ENCODE peak calls at places on chromosomes 16 and 17, in ten cellular contexts. One of them, this sample, is unnamed.

GRCh38 chr16:57826706-57827625 is 24.7 kb upstream of the KIFC3 start:
- DNase-seq in Peyer's patch: peak
- DNase-seq in heart left ventricle: peak
- DNase-seq in AG04450: no peak
- DNase-seq in GM20000: no peak
- DNase-seq in cardiac fibroblast: no peak
- DNase-seq in lung: no peak
- DNase-seq in nephron progenitor cell: no peak
- DNase-seq in AG09319: no peak
- DNase-seq in stomach: no peak
- DNase-seq in this sample: peak

GRCh38 chr16:66130296-66130910 is 236.1 kb upstream of the CDH5 start:
- DNase-seq in nephron progenitor cell: no peak
- DNase-seq in Peyer's patch: no peak
- DNase-seq in cardiac fibroblast: peak
- DNase-seq in AG09319: peak
- DNase-seq in AG04450: peak
- DNase-seq in GM20000: no peak
- DNase-seq in heart left ventricle: no peak
- DNase-seq in stomach: no peak
- DNase-seq in lung: no peak
- DNase-seq in this sample: no peak

GRCh38 chr16:14629612-14629918 is 495 bp downstream of the PARN start:
- DNase-seq in GM20000: peak
- DNase-seq in cardiac fibroblast: peak
- DNase-seq in nephron progenitor cell: no peak
- DNase-seq in AG09319: no peak
- DNase-seq in lung: no peak
- DNase-seq in Peyer's patch: no peak
- DNase-seq in stomach: no peak
- DNase-seq in AG04450: no peak
- DNase-seq in heart left ventricle: peak
- DNase-seq in this sample: no peak

GRCh38 chr16:30121741-30122620 is 1.0 kb downstream of the MAPK3 start:
- DNase-seq in AG04450: no peak
- DNase-seq in Peyer's patch: peak
- DNase-seq in GM20000: no peak
- DNase-seq in AG09319: no peak
- DNase-seq in cardiac fibroblast: peak
- DNase-seq in nephron progenitor cell: no peak
- DNase-seq in lung: peak
- DNase-seq in stomach: peak
- DNase-seq in heart left ventricle: peak
- DNase-seq in this sample: no peak

GRCh38 chr16:17367932-17368331 is 102.8 kb downstream of the XYLT1 start:
- DNase-seq in nephron progenitor cell: peak
- DNase-seq in heart left ventricle: no peak
- DNase-seq in lung: no peak
- DNase-seq in AG04450: no peak
- DNase-seq in Peyer's patch: peak
- DNase-seq in AG09319: no peak
- DNase-seq in cardiac fibroblast: peak
- DNase-seq in GM20000: no peak
- DNase-seq in stomach: no peak
- DNase-seq in this sample: peak

GRCh38 chr17:65122836-65123756 is 14.1 kb upstream of the RGS9 start:
- DNase-seq in GM20000: peak
- DNase-seq in Peyer's patch: peak
- DNase-seq in heart left ventricle: peak
- DNase-seq in AG09319: peak
- DNase-seq in nephron progenitor cell: peak
- DNase-seq in AG04450: peak
- DNase-seq in stomach: peak
- DNase-seq in lung: peak
- DNase-seq in cardiac fibroblast: peak
- DNase-seq in this sample: peak

GRCh38 chr16:1678500-1679098 is 520 bp downstream of the JPT2 start:
- DNase-seq in heart left ventricle: peak
- DNase-seq in AG09319: no peak
- DNase-seq in GM20000: no peak
- DNase-seq in cardiac fibroblast: peak
- DNase-seq in Peyer's patch: peak
- DNase-seq in AG04450: no peak
- DNase-seq in lung: peak
- DNase-seq in stomach: peak
- DNase-seq in nephron progenitor cell: no peak
- DNase-seq in this sample: peak

GRCh38 chr17:67491009-67491677 is 114.1 kb downstream of the PITPNC1 start:
- DNase-seq in stomach: peak
- DNase-seq in lung: peak
- DNase-seq in nephron progenitor cell: peak
- DNase-seq in AG04450: peak
- DNase-seq in AG09319: peak
- DNase-seq in GM20000: no peak
- DNase-seq in cardiac fibroblast: peak
- DNase-seq in Peyer's patch: peak
- DNase-seq in heart left ventricle: peak
- DNase-seq in this sample: peak

GRCh38 chr17:6303664-6304063 is 131.3 kb downstream of the AIPL1 start:
- DNase-seq in nephron progenitor cell: peak
- DNase-seq in lung: no peak
- DNase-seq in heart left ventricle: no peak
- DNase-seq in AG04450: no peak
- DNase-seq in Peyer's patch: no peak
- DNase-seq in cardiac fibroblast: peak
- DNase-seq in stomach: no peak
- DNase-seq in GM20000: peak
- DNase-seq in AG09319: no peak
- DNase-seq in this sample: no peak

GRCh38 chr16:11679941-11680911 is 12.0 kb downstream of the SNN start:
- DNase-seq in Peyer's patch: peak
- DNase-seq in nephron progenitor cell: no peak
- DNase-seq in cardiac fibroblast: no peak
- DNase-seq in AG04450: no peak
- DNase-seq in heart left ventricle: no peak
- DNase-seq in stomach: no peak
- DNase-seq in AG09319: no peak
- DNase-seq in GM20000: no peak
- DNase-seq in lung: no peak
- DNase-seq in this sample: no peak

GRCh38 chr17:21033350-21033749 is 9.5 kb downstream of the USP22 start:
- DNase-seq in Peyer's patch: no peak
- DNase-seq in GM20000: no peak
- DNase-seq in heart left ventricle: no peak
- DNase-seq in nephron progenitor cell: no peak
- DNase-seq in AG09319: no peak
- DNase-seq in lung: no peak
- DNase-seq in stomach: no peak
- DNase-seq in AG04450: no peak
- DNase-seq in cardiac fibroblast: peak
- DNase-seq in this sample: no peak

GRCh38 chr16:55044366-55044975 is 113.8 kb downstream of the IRX5 start:
- DNase-seq in lung: no peak
- DNase-seq in AG09319: no peak
- DNase-seq in nephron progenitor cell: no peak
- DNase-seq in GM20000: no peak
- DNase-seq in heart left ventricle: no peak
- DNase-seq in Peyer's patch: no peak
- DNase-seq in AG04450: no peak
- DNase-seq in cardiac fibroblast: no peak
- DNase-seq in stomach: no peak
- DNase-seq in this sample: no peak

GRCh38 chr17:33498069-33498468 is 205.0 kb upstream of the ASIC2 start:
- DNase-seq in GM20000: no peak
- DNase-seq in AG04450: no peak
- DNase-seq in lung: no peak
- DNase-seq in Peyer's patch: peak
- DNase-seq in cardiac fibroblast: no peak
- DNase-seq in heart left ventricle: no peak
- DNase-seq in AG09319: no peak
- DNase-seq in stomach: no peak
- DNase-seq in nephron progenitor cell: no peak
- DNase-seq in this sample: no peak

GRCh38 chr17:3917391-3917931 is 1.2 kb upstream of the P2RX1 start:
- DNase-seq in cardiac fibroblast: peak
- DNase-seq in stomach: peak
- DNase-seq in AG09319: no peak
- DNase-seq in nephron progenitor cell: no peak
- DNase-seq in Peyer's patch: peak
- DNase-seq in AG04450: no peak
- DNase-seq in GM20000: no peak
- DNase-seq in heart left ventricle: peak
- DNase-seq in lung: peak
- DNase-seq in this sample: peak
- TF ChIP-seq CTCF in cardiac fibroblast: no peak
- TF ChIP-seq CTCF in stomach: no peak
- TF ChIP-seq CTCF in AG09319: no peak
- TF ChIP-seq CTCF in nephron progenitor cell: no peak
- TF ChIP-seq CTCF in Peyer's patch: no peak
- TF ChIP-seq CTCF in AG04450: no peak
- TF ChIP-seq CTCF in GM20000: no peak
- TF ChIP-seq CTCF in heart left ventricle: no peak
- TF ChIP-seq CTCF in lung: no peak
- TF ChIP-seq CTCF in this sample: no peak

GRCh38 chr17:49603238-49603637 is 27.6 kb downstream of the NXPH3 start:
- DNase-seq in Peyer's patch: no peak
- DNase-seq in lung: no peak
- DNase-seq in AG09319: no peak
- DNase-seq in heart left ventricle: no peak
- DNase-seq in AG04450: no peak
- DNase-seq in nephron progenitor cell: no peak
- DNase-seq in stomach: no peak
- DNase-seq in cardiac fibroblast: peak
- DNase-seq in GM20000: no peak
- DNase-seq in this sample: no peak

GRCh38 chr17:49600949-49601348 is 25.3 kb downstream of the NXPH3 start:
- DNase-seq in cardiac fibroblast: no peak
- DNase-seq in heart left ventricle: no peak
- DNase-seq in nephron progenitor cell: no peak
- DNase-seq in Peyer's patch: no peak
- DNase-seq in stomach: no peak
- DNase-seq in AG04450: no peak
- DNase-seq in lung: no peak
- DNase-seq in GM20000: no peak
- DNase-seq in AG09319: no peak
- DNase-seq in this sample: no peak

GRCh38 chr17:49602783-49603182 is 27.1 kb downstream of the NXPH3 start:
- DNase-seq in Peyer's patch: no peak
- DNase-seq in heart left ventricle: no peak
- DNase-seq in AG04450: no peak
- DNase-seq in AG09319: no peak
- DNase-seq in stomach: no peak
- DNase-seq in GM20000: no peak
- DNase-seq in nephron progenitor cell: no peak
- DNase-seq in cardiac fibroblast: no peak
- DNase-seq in lung: no peak
- DNase-seq in this sample: no peak

GRCh38 chr17:49604314-49604869 is 28.7 kb downstream of the NXPH3 start:
- DNase-seq in Peyer's patch: no peak
- DNase-seq in lung: no peak
- DNase-seq in AG04450: no peak
- DNase-seq in AG09319: no peak
- DNase-seq in GM20000: no peak
- DNase-seq in heart left ventricle: no peak
- DNase-seq in stomach: no peak
- DNase-seq in nephron progenitor cell: no peak
- DNase-seq in cardiac fibroblast: no peak
- DNase-seq in this sample: no peak

DNA sequence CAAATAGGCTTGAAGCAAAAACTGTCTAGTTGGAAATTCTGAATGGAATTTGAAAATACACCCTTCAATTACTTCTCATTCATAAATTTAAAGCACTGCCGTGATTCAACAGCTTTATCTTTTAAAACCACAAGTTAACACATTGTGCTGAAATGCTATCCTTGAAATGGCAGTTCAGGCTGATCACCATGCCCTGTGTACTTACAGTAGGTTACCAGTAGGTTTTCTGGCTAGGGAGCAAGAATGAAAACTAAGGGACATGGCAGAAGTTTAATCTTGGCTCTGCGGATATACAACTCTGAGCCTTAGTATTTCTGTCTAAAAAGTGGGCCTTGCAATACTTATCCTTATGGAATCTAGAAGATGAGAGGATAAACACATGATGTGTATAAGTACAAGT is 28.0 kb downstream of the NXPH3 start:
- DNase-seq in AG09319: no peak
- DNase-seq in nephron progenitor cell: no peak
- DNase-seq in lung: no peak
- DNase-seq in GM20000: no peak
- DNase-seq in cardiac fibroblast: peak
- DNase-seq in Peyer's patch: no peak
- DNase-seq in stomach: no peak
- DNase-seq in AG04450: no peak
- DNase-seq in heart left ventricle: no peak
- DNase-seq in this sample: no peak
- TF ChIP-seq CTCF in AG09319: no peak
- TF ChIP-seq CTCF in nephron progenitor cell: no peak
- TF ChIP-seq CTCF in lung: no peak
- TF ChIP-seq CTCF in GM20000: no peak
- TF ChIP-seq CTCF in cardiac fibroblast: peak
- TF ChIP-seq CTCF in Peyer's patch: no peak
- TF ChIP-seq CTCF in stomach: no peak
- TF ChIP-seq CTCF in AG04450: peak
- TF ChIP-seq CTCF in heart left ventricle: peak
- TF ChIP-seq CTCF in this sample: peak

DNA sequence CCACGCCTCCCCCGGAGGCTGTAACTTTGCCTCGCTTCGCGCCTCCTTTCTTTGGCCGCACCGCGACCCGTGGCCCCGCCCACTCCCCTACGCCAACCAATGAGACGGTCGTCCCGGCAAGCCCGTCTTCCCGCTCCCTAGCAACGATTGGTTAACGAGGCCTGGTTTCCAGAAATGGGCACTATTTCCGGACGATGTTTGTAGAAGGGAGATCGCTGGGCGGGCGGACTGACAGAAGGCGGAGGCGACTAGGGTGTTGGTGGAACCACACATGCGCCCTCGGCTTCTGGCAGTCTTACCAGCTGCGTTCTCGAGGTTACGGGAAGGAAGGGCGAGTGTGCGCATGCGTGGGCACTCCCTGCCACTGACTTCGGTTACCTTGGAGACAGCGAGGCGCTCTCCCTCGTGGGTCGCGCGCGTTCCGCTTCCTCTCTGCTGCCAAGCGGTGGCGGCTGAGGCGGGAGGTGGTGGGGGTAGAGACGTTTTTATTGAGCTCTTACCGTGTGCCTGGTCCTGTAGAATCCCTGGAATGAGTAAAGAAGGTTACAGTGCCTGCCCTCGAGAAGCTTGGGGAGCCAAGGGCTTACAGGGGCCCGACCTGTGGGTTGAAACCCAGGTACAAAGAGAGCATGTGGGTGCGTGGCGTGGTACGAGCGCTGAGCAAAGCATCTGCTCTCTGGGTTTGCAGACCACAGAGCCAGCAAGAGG is 447 bp upstream of the MAP3K14 start:
- DNase-seq in GM20000: peak
- DNase-seq in stomach: peak
- DNase-seq in AG09319: peak
- DNase-seq in cardiac fibroblast: peak
- DNase-seq in AG04450: peak
- DNase-seq in nephron progenitor cell: peak
- DNase-seq in heart left ventricle: peak
- DNase-seq in Peyer's patch: peak
- DNase-seq in lung: peak
- DNase-seq in this sample: peak
- TF ChIP-seq CTCF in GM20000: no peak
- TF ChIP-seq CTCF in stomach: no peak
- TF ChIP-seq CTCF in AG09319: no peak
- TF ChIP-seq CTCF in cardiac fibroblast: no peak
- TF ChIP-seq CTCF in AG04450: no peak
- TF ChIP-seq CTCF in nephron progenitor cell: no peak
- TF ChIP-seq CTCF in heart left ventricle: no peak
- TF ChIP-seq CTCF in Peyer's patch: no peak
- TF ChIP-seq CTCF in lung: no peak
- TF ChIP-seq CTCF in this sample: peak

GRCh38 chr17:34865696-34866095 is 95.6 kb downstream of the CCT6B start:
- DNase-seq in lung: no peak
- DNase-seq in stomach: no peak
- DNase-seq in GM20000: no peak
- DNase-seq in AG04450: no peak
- DNase-seq in Peyer's patch: no peak
- DNase-seq in heart left ventricle: no peak
- DNase-seq in AG09319: no peak
- DNase-seq in cardiac fibroblast: no peak
- DNase-seq in nephron progenitor cell: no peak
- DNase-seq in this sample: no peak
- TF ChIP-seq CTCF in lung: no peak
- TF ChIP-seq CTCF in stomach: no peak
- TF ChIP-seq CTCF in GM20000: no peak
- TF ChIP-seq CTCF in AG04450: no peak
- TF ChIP-seq CTCF in Peyer's patch: no peak
- TF ChIP-seq CTCF in heart left ventricle: no peak
- TF ChIP-seq CTCF in AG09319: no peak
- TF ChIP-seq CTCF in cardiac fibroblast: no peak
- TF ChIP-seq CTCF in nephron progenitor cell: no peak
- TF ChIP-seq CTCF in this sample: no peak

This sample was measured in BE2C.